ENCODE peak calls at places on chromosomes 2 and 18, in six cellular contexts. W, H, R, V, Y and A are unnamed samples.
A peak's percentile ranks its signal among the peaks of the same experiment; 100 is the strongest.

GRCh38 chr18:10085405-10085804 is 171.6 kb downstream of the VAPA start:
- DNase-seq in W (no peak), H (peak; percentile 7), R (no peak), V (no peak), Y (no peak), A (no peak)

GRCh38 chr2:224442092-224442999 is 40.4 kb upstream of the FAM124B start:
- DNase-seq in W (no peak), H (peak; percentile 29), R (peak; percentile 3), V (peak; percentile 50), Y (no peak), A (no peak)

GRCh38 chr2:20190862-20191713 is 33.8 kb downstream of the SDC1 start:
- DNase-seq in W (no peak), H (peak; percentile 23), R (no peak), V (no peak), Y (no peak), A (no peak)

GRCh38 chr2:162768646-162769045 is 69.9 kb downstream of the KCNH7 start:
- DNase-seq in W (no peak), H (no peak), R (no peak), V (no peak), Y (peak; percentile 52), A (no peak)

GRCh38 chr2:207481924-207482323 is 47.8 kb upstream of the CREB1 start:
- DNase-seq in W (peak; percentile 55), H (no peak), R (no peak), V (no peak), Y (no peak), A (no peak)

GRCh38 chr2:28695245-28695647 is 56.4 kb upstream of the PPP1CB start:
- DNase-seq in W (no peak), H (no peak), R (no peak), V (no peak), Y (no peak), A (no peak)

GRCh38 chr18:63336366-63337099 is 17.0 kb upstream of the BCL2 start:
- DNase-seq in W (peak; percentile 41), H (peak; percentile 80), R (peak; percentile 94), V (no peak), Y (no peak), A (no peak)

GRCh38 chr2:1611886-1612285 is 132.4 kb downstream of the PXDN start:
- DNase-seq in W (no peak), H (no peak), R (no peak), V (no peak), Y (no peak), A (no peak)